ENCODE peak calls at places on chromosomes 5 and 9, in six cellular contexts. H is NAMALWA; F is dorsolateral prefrontal cortex; U is SW480; K is stimulated activated naive CD4-positive, alpha-beta T cell; M is sciatic nerve. C is an unnamed sample.

GRCh38 chr9:124657526-124657925 is 113.6 kb downstream of the NR6A1 start:
- DNase-seq in H (peak), F (no peak), U (no peak), K (no peak), M (no peak), C (no peak)

GRCh38 chr5:113354056-113354455 is 80.7 kb downstream of the TSSK1B start:
- DNase-seq in H (no peak), F (no peak), U (no peak), K (no peak), M (no peak), C (no peak)

GRCh38 chr5:39674209-39675082 is 249.7 kb upstream of the DAB2 start:
- DNase-seq in H (no peak), F (no peak), U (no peak), K (no peak), M (no peak), C (no peak)

GRCh38 chr5:157740211-157740610 is 3.3 kb upstream of the LSM11 start:
- DNase-seq in H (peak), F (no peak), U (peak), K (no peak), M (no peak), C (no peak)

GRCh38 chr5:26339576-26339975 is 698.8 kb downstream of the CDH9 start:
- DNase-seq in H (peak), F (no peak), U (no peak), K (no peak), M (no peak), C (no peak)

GRCh38 chr9:135505406-135506187 is 5.1 kb downstream of the MRPS2 start:
- DNase-seq in H (no peak), F (peak), U (no peak), K (no peak), M (no peak), C (no peak)

GRCh38 chr9:114087721-114088120 is 9.6 kb upstream of the AMBP start:
- DNase-seq in H (no peak), F (no peak), U (no peak), K (no peak), M (no peak), C (no peak)

GRCh38 chr9:38018964-38019602 is 49.9 kb downstream of the SHB start:
- DNase-seq in H (no peak), F (peak), U (no peak), K (no peak), M (no peak), C (no peak)

GRCh38 chr9:12818431-12819000 is 43.7 kb downstream of the LURAP1L start:
- DNase-seq in H (no peak), F (no peak), U (no peak), K (no peak), M (no peak), C (no peak)

GRCh38 chr9:81113408-81114124 is 575.8 kb downstream of the TLE1 start:
- DNase-seq in H (peak), F (no peak), U (no peak), K (no peak), M (no peak), C (no peak)

GRCh38 chr9:93891549-93892310 is 63.4 kb downstream of the BARX1 start:
- DNase-seq in H (no peak), F (peak), U (no peak), K (no peak), M (peak), C (no peak)

GRCh38 chr5:110517396-110517795 is 209.1 kb downstream of the TMEM232 start:
- DNase-seq in H (no peak), F (no peak), U (no peak), K (no peak), M (no peak), C (no peak)

GRCh38 chr9:36924071-36924470 is 110.0 kb downstream of the PAX5 start:
- DNase-seq in H (no peak), F (no peak), U (peak), K (no peak), M (no peak), C (no peak)

GRCh38 chr9:38067892-38068615 is 973 bp downstream of the SHB start:
- DNase-seq in H (no peak), F (no peak), U (no peak), K (no peak), M (peak), C (no peak)

GRCh38 chr5:157594237-157594636 is 18.7 kb upstream of the ADAM19 start:
- DNase-seq in H (peak), F (no peak), U (no peak), K (no peak), M (no peak), C (no peak)

GRCh38 chr9:105921057-105921721 is 226.8 kb downstream of the TMEM38B start:
- DNase-seq in H (no peak), F (no peak), U (no peak), K (no peak), M (no peak), C (no peak)

GRCh38 chr9:70672136-70672535 is 257.7 kb upstream of the KLF9 start:
- DNase-seq in H (no peak), F (no peak), U (no peak), K (no peak), M (no peak), C (no peak)

GRCh38 chr5:157215826-157216167 is 35.2 kb downstream of the ITK start:
- DNase-seq in H (no peak), F (no peak), U (no peak), K (no peak), M (no peak), C (no peak)

GRCh38 chr5:14109041-14109747 is 33.9 kb upstream of the TRIO start:
- DNase-seq in H (no peak), F (no peak), U (no peak), K (no peak), M (no peak), C (no peak)

GRCh38 chr5:173830421-173830820 is 57.7 kb upstream of the CPEB4 start:
- DNase-seq in H (peak), F (no peak), U (no peak), K (no peak), M (no peak), C (no peak)

GRCh38 chr5:72199681-72200080 is 92.4 kb downstream of the MAP1B start:
- DNase-seq in H (no peak), F (no peak), U (no peak), K (no peak), M (no peak), C (no peak)

GRCh38 chr9:94097788-94098413 is 13.6 kb downstream of the PTPDC1 start:
- DNase-seq in H (no peak), F (peak), U (no peak), K (no peak), M (no peak), C (no peak)

GRCh38 chr9:116416421-116416820 is 262.8 kb downstream of the PAPPA start:
- DNase-seq in H (no peak), F (no peak), U (no peak), K (no peak), M (no peak), C (no peak)

GRCh38 chr5:59607126-59607807 is 286.3 kb downstream of the PDE4D start:
- DNase-seq in H (no peak), F (no peak), U (no peak), K (no peak), M (no peak), C (no peak)

GRCh38 chr9:129626944-129627297 is 958 bp downstream of the NTMT1 start:
- DNase-seq in H (no peak), F (no peak), U (no peak), K (peak), M (no peak), C (no peak)

GRCh38 chr5:107519900-107520354 is 150.8 kb downstream of the EFNA5 start:
- DNase-seq in H (peak), F (no peak), U (peak), K (no peak), M (no peak), C (no peak)

GRCh38 chr5:1865948-1866347 is 16.8 kb downstream of the IRX4 start:
- DNase-seq in H (no peak), F (no peak), U (no peak), K (no peak), M (no peak), C (no peak)

GRCh38 chr5:9670371-9670770 is 40.2 kb upstream of the TAS2R1 start:
- DNase-seq in H (no peak), F (peak), U (no peak), K (no peak), M (no peak), C (no peak)

GRCh38 chr9:93711002-93711401 is 134.6 kb downstream of the PHF2 start:
- DNase-seq in H (no peak), F (no peak), U (no peak), K (no peak), M (no peak), C (no peak)

GRCh38 chr5:176664886-176665285 is 17.6 kb downstream of the TSPAN17 start:
- DNase-seq in H (no peak), F (no peak), U (no peak), K (no peak), M (no peak), C (no peak)

GRCh38 chr9:110033869-110034268 is 174.1 kb downstream of the C9orf152 start:
- DNase-seq in H (no peak), F (no peak), U (no peak), K (no peak), M (no peak), C (no peak)

C was measured in effector CD8-positive, alpha-beta T cell.